ENCODE peak calls at places on chromosome 14, in five cellular contexts. B, S, R, P and H are unnamed samples.

GRCh38 chr14:49954171-49954631 is 61.3 kb downstream of the ARF6 start:
- DNase-seq in B (peak), S (no peak), R (no peak), P (peak), H (no peak)

GRCh38 chr14:32043624-32044023 is 33.5 kb upstream of the ARHGAP5 start:
- DNase-seq in B (no peak), S (no peak), R (no peak), P (no peak), H (no peak)

GRCh38 chr14:37056473-37056872 is 115.9 kb downstream of the SLC25A21 start:
- DNase-seq in B (peak), S (no peak), R (no peak), P (peak), H (peak)

GRCh38 chr14:61615743-61616523 is 79.4 kb upstream of the HIF1A start:
- DNase-seq in B (no peak), S (no peak), R (no peak), P (no peak), H (peak)

GRCh38 chr14:100285021-100285912 is 21.0 kb downstream of the SLC25A29 start:
- DNase-seq in B (peak), S (peak), R (no peak), P (peak), H (no peak)

GRCh38 chr14:99309220-99309766 is 37.3 kb upstream of the BCL11B start:
- DNase-seq in B (no peak), S (no peak), R (no peak), P (no peak), H (no peak)

GRCh38 chr14:85556263-85556662 is 26.3 kb downstream of the FLRT2 start:
- DNase-seq in B (no peak), S (no peak), R (no peak), P (no peak), H (no peak)

GRCh38 chr14:91138511-91139359 is 24.9 kb downstream of the DGLUCY start:
- DNase-seq in B (peak), S (peak), R (no peak), P (peak), H (no peak)

GRCh38 chr14:52080817-52081755 is 12.2 kb upstream of the NID2 start:
- DNase-seq in B (peak), S (no peak), R (no peak), P (peak), H (peak)

GRCh38 chr14:37116933-37117844 is 55.2 kb downstream of the SLC25A21 start:
- DNase-seq in B (peak), S (no peak), R (no peak), P (peak), H (peak)

GRCh38 chr14:63493246-63493645 is 49.9 kb downstream of the PPP2R5E start:
- DNase-seq in B (no peak), S (no peak), R (no peak), P (peak), H (peak)

GRCh38 chr14:35161231-35161630 is 38.9 kb downstream of the PRORP start:
- DNase-seq in B (peak), S (no peak), R (no peak), P (no peak), H (no peak)

GRCh38 chr14:100585448-100586152 is 1.6 kb downstream of the BEGAIN start:
- DNase-seq in B (no peak), S (no peak), R (no peak), P (no peak), H (no peak)

GRCh38 chr14:65949711-65950516 is 536.3 kb upstream of the CCDC196 start:
- DNase-seq in B (no peak), S (no peak), R (no peak), P (peak), H (peak)

GRCh38 chr14:50113381-50113811 is 3.0 kb downstream of the VCPKMT start:
- DNase-seq in B (no peak), S (no peak), R (no peak), P (no peak), H (no peak)

GRCh38 chr14:74763803-74764531 is 851 bp downstream of the YLPM1 start:
- DNase-seq in B (peak), S (no peak), R (peak), P (peak), H (peak)

GRCh38 chr14:74762917-74763802 is at the start of gene YLPM1:
- DNase-seq in B (peak), S (peak), R (peak), P (peak), H (peak)

GRCh38 chr14:74771409-74771808 is 8.3 kb downstream of the YLPM1 start:
- DNase-seq in B (no peak), S (no peak), R (no peak), P (no peak), H (no peak)

DNA sequence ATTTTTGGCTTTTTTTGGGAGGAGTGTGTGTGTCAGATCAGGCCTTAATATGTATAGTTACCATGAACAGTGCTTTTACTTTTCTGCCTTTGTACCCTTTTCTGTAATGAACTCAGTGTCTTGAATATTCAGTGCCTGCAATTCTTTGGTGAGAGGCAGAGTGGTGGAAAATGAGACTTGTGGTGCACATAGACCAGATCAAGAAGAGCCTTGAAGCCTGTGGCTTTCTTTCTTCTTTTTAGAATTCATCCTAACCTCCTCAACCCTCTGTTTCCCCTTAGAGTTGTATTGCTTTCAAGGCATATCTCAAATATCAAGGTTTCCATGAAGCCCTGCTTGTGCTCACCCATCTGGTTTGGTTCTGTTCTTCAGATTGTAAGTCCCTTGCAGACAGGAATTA is 2.6 kb downstream of the YLPM1 start:
- DNase-seq in B (no peak), S (peak), R (no peak), P (no peak), H (no peak)
- H3K4me3 ChIP-seq in B (peak), S (peak), R (no peak), P (peak), H (peak)

GRCh38 chr14:75605916-75606315 is 27.5 kb downstream of the FLVCR2 start:
- DNase-seq in B (no peak), S (no peak), R (no peak), P (no peak), H (no peak)
- H3K4me3 ChIP-seq in B (peak), S (no peak), R (no peak), P (no peak), H (no peak)

GRCh38 chr14:64747327-64747726 is 43.1 kb downstream of the PLEKHG3 start:
- DNase-seq in B (no peak), S (no peak), R (no peak), P (no peak), H (no peak)
- H3K4me3 ChIP-seq in B (no peak), S (no peak), R (no peak), P (no peak), H (no peak)

DNA sequence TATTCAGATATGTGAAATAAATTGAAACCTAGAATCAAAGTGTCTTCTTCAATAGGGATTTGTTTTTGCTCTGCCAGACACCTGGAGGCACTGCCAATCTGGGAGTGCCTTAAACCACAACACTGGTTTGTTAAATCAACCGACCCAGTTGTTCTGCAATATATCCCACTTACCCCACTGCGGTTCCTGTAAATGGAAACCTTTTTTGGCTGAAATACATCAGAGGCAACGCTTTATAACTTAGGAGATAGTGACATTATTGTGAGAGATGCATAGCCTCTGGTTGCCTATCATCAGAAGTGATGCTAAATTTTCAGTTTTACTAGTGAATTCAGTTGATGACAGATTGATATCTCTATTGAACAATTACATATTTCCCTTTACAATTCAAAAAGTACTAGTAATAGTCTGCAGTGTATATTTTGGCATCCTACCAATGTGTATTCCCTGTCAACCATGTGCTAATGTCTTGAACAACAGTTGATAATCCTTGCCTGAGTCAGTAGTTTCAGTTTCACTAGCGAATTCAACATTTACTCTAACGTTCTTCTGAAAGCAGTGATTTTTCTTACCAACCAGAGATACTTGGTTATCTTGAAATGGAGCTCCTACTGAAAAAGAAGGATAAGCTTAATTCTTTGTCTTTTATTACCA is 30.5 kb downstream of the PPP2R5C start:
- DNase-seq in B (peak), S (no peak), R (no peak), P (peak), H (peak)
- H3K4me3 ChIP-seq in B (peak), S (peak), R (no peak), P (peak), H (peak)

DNA sequence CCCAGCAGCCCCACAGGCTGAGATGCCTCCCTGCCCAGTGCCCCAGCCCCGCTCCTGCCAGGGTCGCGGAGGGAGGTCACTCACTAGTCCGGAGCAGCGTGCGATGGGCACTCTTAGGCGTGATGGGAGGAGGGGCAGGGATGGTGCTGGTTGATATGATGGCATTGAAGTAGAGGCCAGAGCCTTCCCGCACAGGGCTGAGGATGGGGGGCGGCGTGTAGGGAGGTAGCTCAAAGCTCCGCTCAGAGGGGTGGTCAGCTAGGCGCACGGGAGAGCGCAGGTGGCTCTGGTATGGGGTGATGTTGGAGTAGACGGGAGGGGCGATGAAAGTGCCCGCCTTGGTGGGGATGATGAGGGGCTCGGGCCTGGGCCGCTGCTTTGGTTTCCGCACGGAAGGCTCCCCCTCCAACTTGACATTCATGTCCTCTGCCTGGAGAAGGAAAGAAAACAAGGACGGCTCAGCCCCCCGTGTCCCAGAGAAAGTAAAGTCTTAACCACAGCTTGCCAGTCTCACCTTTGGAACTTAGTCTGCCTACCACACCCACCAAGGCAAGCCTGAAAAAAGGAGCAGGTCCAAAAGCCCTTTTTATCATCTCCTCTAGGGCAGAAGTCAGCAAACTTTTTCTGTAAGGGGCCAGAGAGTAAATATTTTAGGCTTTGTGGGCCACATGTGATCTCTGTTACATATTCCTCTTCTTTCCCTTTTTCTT is 15.5 kb upstream of the PNMA1 start:
- DNase-seq in B (no peak), S (no peak), R (no peak), P (no peak), H (no peak)
- H3K4me3 ChIP-seq in B (no peak), S (no peak), R (no peak), P (no peak), H (no peak)